ENCODE peak calls at places on chromosomes 11 and 22, in four cellular contexts. One of them, this sample, is unnamed.
A peak's percentile ranks its signal among the peaks of the same experiment; 100 is the strongest.

GRCh38 chr11:87256694-87257340 is 219.1 kb downstream of the TMEM135 start:
- DNase-seq in breast epithelium: no peak
- DNase-seq in suprapubic skin: no peak
- DNase-seq in HCT116: no peak
- DNase-seq in this sample: no peak

GRCh38 chr11:114058026-114058706 is 1.3 kb upstream of the ZBTB16 start:
- DNase-seq in breast epithelium: no peak
- DNase-seq in suprapubic skin: peak; percentile 72
- DNase-seq in HCT116: no peak
- DNase-seq in this sample: peak; percentile 84

GRCh38 chr11:38680746-38681145 is 2082.7 kb upstream of the RAG2 start:
- DNase-seq in breast epithelium: no peak
- DNase-seq in suprapubic skin: no peak
- DNase-seq in HCT116: no peak
- DNase-seq in this sample: no peak

GRCh38 chr11:19466314-19466713 is 225.6 kb upstream of the E2F8 start:
- DNase-seq in breast epithelium: no peak
- DNase-seq in suprapubic skin: no peak
- DNase-seq in HCT116: no peak
- DNase-seq in this sample: no peak

GRCh38 chr11:65712633-65713076 is 603 bp downstream of the KAT5 start:
- DNase-seq in breast epithelium: no peak
- DNase-seq in suprapubic skin: no peak
- DNase-seq in HCT116: no peak
- DNase-seq in this sample: no peak

GRCh38 chr22:39308614-39309363 is 10.6 kb downstream of the RPL3 start:
- DNase-seq in breast epithelium: peak; percentile 87
- DNase-seq in suprapubic skin: peak; percentile 90
- DNase-seq in HCT116: peak; percentile 92
- DNase-seq in this sample: peak; percentile 89

GRCh38 chr11:44563716-44564115 is 1.7 kb upstream of the CD82 start:
- DNase-seq in breast epithelium: no peak
- DNase-seq in suprapubic skin: no peak
- DNase-seq in HCT116: no peak
- DNase-seq in this sample: no peak

GRCh38 chr11:17257200-17257599 is 19.3 kb upstream of the NUCB2 start:
- DNase-seq in breast epithelium: no peak
- DNase-seq in suprapubic skin: no peak
- DNase-seq in HCT116: no peak
- DNase-seq in this sample: no peak

GRCh38 chr22:43060213-43060612 is 29.0 kb downstream of the TTLL1 start:
- DNase-seq in breast epithelium: no peak
- DNase-seq in suprapubic skin: no peak
- DNase-seq in HCT116: no peak
- DNase-seq in this sample: no peak

GRCh38 chr11:86099727-86100320 is 30.9 kb upstream of the PICALM start:
- DNase-seq in breast epithelium: no peak
- DNase-seq in suprapubic skin: no peak
- DNase-seq in HCT116: no peak
- DNase-seq in this sample: no peak

GRCh38 chr11:57649826-57650738 is at the start of gene YPEL4:
- DNase-seq in breast epithelium: peak; percentile 60
- DNase-seq in suprapubic skin: no peak
- DNase-seq in HCT116: no peak
- DNase-seq in this sample: peak; percentile 84

GRCh38 chr22:39092111-39092867 is 4.8 kb upstream of the APOBEC3H start:
- DNase-seq in breast epithelium: no peak
- DNase-seq in suprapubic skin: no peak
- DNase-seq in HCT116: no peak
- DNase-seq in this sample: no peak

GRCh38 chr11:85619497-85619896 is 7.6 kb downstream of the DLG2 start:
- DNase-seq in breast epithelium: no peak
- DNase-seq in suprapubic skin: no peak
- DNase-seq in HCT116: no peak
- DNase-seq in this sample: no peak

GRCh38 chr22:23127055-23127756 is 14.6 kb downstream of the RSPH14 start:
- DNase-seq in breast epithelium: no peak
- DNase-seq in suprapubic skin: no peak
- DNase-seq in HCT116: no peak
- DNase-seq in this sample: no peak

GRCh38 chr11:7851391-7851790 is 54.6 kb upstream of the OR5P2 start:
- DNase-seq in breast epithelium: no peak
- DNase-seq in suprapubic skin: no peak
- DNase-seq in HCT116: peak; percentile 8
- DNase-seq in this sample: no peak

GRCh38 chr22:50244420-50245213 is at the start of gene TUBGCP6:
- DNase-seq in breast epithelium: peak; percentile 93
- DNase-seq in suprapubic skin: peak; percentile 97
- DNase-seq in HCT116: peak; percentile 83
- DNase-seq in this sample: peak; percentile 98

GRCh38 chr11:27379449-27379848 is 16.4 kb upstream of the CCDC34 start:
- DNase-seq in breast epithelium: no peak
- DNase-seq in suprapubic skin: no peak
- DNase-seq in HCT116: no peak
- DNase-seq in this sample: no peak

DNA sequence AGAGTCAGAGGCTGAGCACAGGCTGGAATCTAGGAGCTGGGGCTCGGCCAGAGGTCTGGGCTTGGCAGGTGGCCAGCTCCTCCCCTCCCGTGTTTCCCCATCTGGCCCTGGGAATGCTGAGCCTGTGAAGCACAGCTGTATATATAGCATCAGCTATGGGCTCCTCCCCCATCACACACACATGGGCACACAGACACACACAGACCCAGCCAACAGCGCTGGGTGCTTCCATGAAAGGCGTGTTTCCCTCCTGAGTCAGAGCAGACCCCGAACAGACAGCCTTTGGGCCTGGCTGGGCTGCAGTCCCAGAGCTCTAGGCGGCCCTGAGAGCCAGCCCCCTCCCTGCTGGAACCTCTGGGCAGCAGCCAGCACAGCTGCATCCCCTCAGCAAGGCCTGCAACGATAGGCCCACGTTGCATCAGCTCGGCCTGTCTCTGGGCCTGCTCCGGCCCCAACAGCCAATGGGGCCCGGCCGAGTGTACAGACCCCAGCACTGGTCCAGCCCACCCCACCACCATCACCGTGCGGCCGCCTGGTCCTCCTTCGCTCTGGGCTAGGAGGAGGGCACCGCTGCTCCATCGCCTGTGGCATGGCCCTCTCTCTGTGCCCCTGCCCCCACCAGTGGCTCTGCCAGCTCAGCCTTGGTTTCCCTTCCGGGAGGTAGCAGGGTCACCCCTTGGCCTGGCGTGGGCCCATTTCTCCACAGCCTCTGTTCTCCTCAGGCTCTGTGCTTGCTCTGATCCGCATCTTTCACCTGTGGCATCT is 7.6 kb upstream of the SERPINH1 start:
- DNase-seq in breast epithelium: peak; percentile 70
- DNase-seq in suprapubic skin: peak; percentile 89
- DNase-seq in HCT116: no peak
- DNase-seq in this sample: peak; percentile 99
- TF ChIP-seq POLR2A in breast epithelium: no peak
- TF ChIP-seq POLR2A in suprapubic skin: peak; percentile 11
- TF ChIP-seq POLR2A in HCT116: no peak
- TF ChIP-seq POLR2A in this sample: peak; percentile 50

GRCh38 chr11:60378359-60378758 is at the start of gene MS4A7:
- DNase-seq in breast epithelium: no peak
- DNase-seq in suprapubic skin: no peak
- DNase-seq in HCT116: no peak
- DNase-seq in this sample: peak; percentile 72
- TF ChIP-seq POLR2A in breast epithelium: no peak
- TF ChIP-seq POLR2A in suprapubic skin: peak; percentile 55
- TF ChIP-seq POLR2A in HCT116: no peak
- TF ChIP-seq POLR2A in this sample: peak; percentile 19

GRCh38 chr11:59184876-59185275 is 12.9 kb downstream of the DTX4 start:
- DNase-seq in breast epithelium: no peak
- DNase-seq in suprapubic skin: no peak
- DNase-seq in HCT116: no peak
- DNase-seq in this sample: no peak

GRCh38 chr11:59183768-59184167 is 11.8 kb downstream of the DTX4 start:
- DNase-seq in breast epithelium: no peak
- DNase-seq in suprapubic skin: no peak
- DNase-seq in HCT116: no peak
- DNase-seq in this sample: peak; percentile 73

GRCh38 chr11:59186130-59186594 is 14.2 kb downstream of the DTX4 start:
- DNase-seq in breast epithelium: no peak
- DNase-seq in suprapubic skin: no peak
- DNase-seq in HCT116: peak; percentile 57
- DNase-seq in this sample: no peak

GRCh38 chr11:59187020-59187419 is 15.1 kb downstream of the DTX4 start:
- DNase-seq in breast epithelium: no peak
- DNase-seq in suprapubic skin: no peak
- DNase-seq in HCT116: no peak
- DNase-seq in this sample: no peak

DNA sequence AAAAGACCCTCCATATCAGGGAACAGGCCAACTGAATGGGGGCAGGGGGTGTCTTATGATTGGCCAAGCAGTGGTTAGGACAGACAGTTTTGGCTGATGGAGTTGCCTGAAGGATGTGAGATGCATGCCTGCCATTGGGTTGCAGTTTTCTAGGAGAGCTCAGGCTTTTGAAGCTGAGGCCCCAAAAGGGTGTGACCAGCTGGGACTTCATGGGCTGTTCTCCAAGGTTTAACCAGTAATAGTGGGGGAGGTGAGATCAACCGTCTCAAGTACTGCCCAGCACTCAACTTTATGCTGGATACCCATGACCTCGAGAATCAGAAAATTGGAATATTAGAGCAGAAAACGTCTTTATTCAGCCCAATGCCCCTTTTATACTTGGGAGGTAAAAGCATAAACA is 13.5 kb downstream of the DTX4 start:
- DNase-seq in breast epithelium: no peak
- DNase-seq in suprapubic skin: no peak
- DNase-seq in HCT116: no peak
- DNase-seq in this sample: no peak
- TF ChIP-seq POLR2A in breast epithelium: no peak
- TF ChIP-seq POLR2A in suprapubic skin: no peak
- TF ChIP-seq POLR2A in HCT116: no peak
- TF ChIP-seq POLR2A in this sample: no peak

GRCh38 chr11:61778920-61779650 is 13.3 kb downstream of the TMEM258 start:
- DNase-seq in breast epithelium: no peak
- DNase-seq in suprapubic skin: no peak
- DNase-seq in HCT116: no peak
- DNase-seq in this sample: no peak
- TF ChIP-seq POLR2A in breast epithelium: no peak
- TF ChIP-seq POLR2A in suprapubic skin: no peak
- TF ChIP-seq POLR2A in HCT116: no peak
- TF ChIP-seq POLR2A in this sample: no peak

DNA sequence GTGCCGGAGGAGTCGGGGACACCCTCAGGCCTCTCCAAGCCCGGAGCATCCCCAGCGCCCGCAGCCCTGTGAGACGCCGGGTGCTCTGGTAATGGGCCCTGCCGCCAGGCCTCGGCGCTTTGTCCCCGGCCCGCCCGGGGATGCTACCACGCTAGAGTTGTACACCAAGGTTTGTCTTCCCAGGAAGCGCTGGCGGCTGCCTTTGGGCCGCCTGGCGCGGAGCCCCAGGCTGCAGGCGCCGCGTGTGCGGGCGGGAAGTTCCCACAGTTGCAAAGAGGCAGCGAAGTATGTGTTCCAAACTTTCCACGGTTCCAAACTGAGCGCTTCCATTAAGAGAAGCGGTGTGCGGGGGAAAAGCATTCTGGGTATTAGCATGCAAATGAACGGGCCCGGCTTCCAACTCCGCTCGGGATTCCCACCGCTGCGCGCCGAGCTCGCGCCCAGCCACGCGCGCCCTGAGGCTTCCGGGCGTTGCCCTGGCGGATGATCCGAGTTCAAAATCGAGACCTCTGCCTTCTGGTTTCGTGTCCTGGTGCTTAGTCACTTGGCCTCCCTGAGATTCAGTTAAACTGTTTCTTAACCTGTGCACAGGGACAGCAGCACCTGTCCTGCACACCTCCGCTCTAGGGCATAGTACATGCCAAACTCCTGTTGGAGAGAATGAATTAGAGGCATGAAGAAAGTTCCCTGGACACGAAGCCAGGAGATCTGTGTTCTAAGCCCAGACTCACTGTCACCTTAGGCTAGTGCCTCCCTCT is 1.3 kb upstream of the PATZ1 start:
- DNase-seq in breast epithelium: peak; percentile 47
- DNase-seq in suprapubic skin: peak; percentile 87
- DNase-seq in HCT116: peak; percentile 50
- DNase-seq in this sample: peak; percentile 82
- TF ChIP-seq POLR2A in breast epithelium: no peak
- TF ChIP-seq POLR2A in suprapubic skin: no peak
- TF ChIP-seq POLR2A in HCT116: peak; percentile 75
- TF ChIP-seq POLR2A in this sample: no peak

GRCh38 chr11:73152861-73153483 is 10.9 kb upstream of the FCHSD2 start:
- DNase-seq in breast epithelium: no peak
- DNase-seq in suprapubic skin: no peak
- DNase-seq in HCT116: no peak
- DNase-seq in this sample: peak; percentile 48
- TF ChIP-seq POLR2A in breast epithelium: no peak
- TF ChIP-seq POLR2A in suprapubic skin: no peak
- TF ChIP-seq POLR2A in HCT116: no peak
- TF ChIP-seq POLR2A in this sample: no peak

DNA sequence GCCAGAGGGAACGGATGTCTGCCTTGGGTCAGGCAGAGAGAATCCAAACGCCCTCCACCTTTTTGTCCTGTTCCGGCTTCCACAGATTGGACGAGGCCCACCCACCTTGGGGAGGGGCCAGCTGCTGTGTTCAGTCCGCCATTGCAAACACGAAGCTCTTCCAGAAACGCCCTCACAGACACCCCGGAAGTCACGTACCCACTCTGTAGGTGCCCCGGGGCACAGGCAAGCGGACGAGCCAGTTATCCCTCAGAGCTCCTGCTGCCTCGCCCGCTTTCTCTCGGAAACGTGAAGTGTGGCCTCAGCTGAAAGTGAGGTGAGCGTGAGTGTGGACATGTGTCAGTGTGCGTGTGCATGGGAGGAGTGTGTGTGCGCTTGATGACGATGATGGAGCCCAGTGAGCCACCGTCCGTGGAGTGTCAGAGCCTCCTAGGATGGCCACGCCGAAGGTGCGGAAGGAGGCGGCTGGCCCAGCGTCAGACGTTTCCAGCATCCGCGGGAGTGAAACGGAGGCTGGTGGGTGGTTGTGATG is 869.2 kb downstream of the TBC1D22A start:
- DNase-seq in breast epithelium: peak; percentile 13
- DNase-seq in suprapubic skin: no peak
- DNase-seq in HCT116: peak; percentile 65
- DNase-seq in this sample: no peak
- TF ChIP-seq POLR2A in breast epithelium: no peak
- TF ChIP-seq POLR2A in suprapubic skin: no peak
- TF ChIP-seq POLR2A in HCT116: peak; percentile 21
- TF ChIP-seq POLR2A in this sample: no peak